ENCODE peak calls at places on chromosomes 7 and 10, in seven cellular contexts. Q, H, K, D, C, Z and G are unnamed samples.

GRCh38 chr10:27720529-27720928 is 25.1 kb downstream of the MKX start:
- DNase-seq in Q (no peak), H (no peak), K (no peak), D (no peak), C (no peak), Z (no peak), G (no peak)

GRCh38 chr10:102783541-102783930 is 39.8 kb downstream of the WBP1L start:
- DNase-seq in Q (no peak), H (no peak), K (peak; percentile 69), D (no peak), C (no peak), Z (no peak), G (no peak)

GRCh38 chr7:157516311-157516710 is 179.5 kb downstream of the DNAJB6 start:
- DNase-seq in Q (no peak), H (peak; percentile 25), K (no peak), D (no peak), C (no peak), Z (no peak), G (no peak)

GRCh38 chr10:15211464-15211979 is 43.0 kb upstream of the NMT2 start:
- DNase-seq in Q (no peak), H (no peak), K (peak; percentile 61), D (no peak), C (no peak), Z (peak; percentile 67), G (peak; percentile 94)

GRCh38 chr7:22872087-22872807 is 49.6 kb upstream of the TOMM7 start:
- DNase-seq in Q (no peak), H (no peak), K (no peak), D (peak; percentile 77), C (peak; percentile 37), Z (no peak), G (no peak)

GRCh38 chr7:504221-505081 is 15.2 kb downstream of the PDGFA start:
- DNase-seq in Q (peak; percentile 15), H (no peak), K (no peak), D (no peak), C (no peak), Z (no peak), G (no peak)

GRCh38 chr7:156640949-156641485 is 443 bp downstream of the RNF32 start:
- DNase-seq in Q (no peak), H (no peak), K (peak; percentile 55), D (no peak), C (peak; percentile 73), Z (no peak), G (no peak)

GRCh38 chr10:44774676-44775401 is 136.3 kb upstream of the TMEM72 start:
- DNase-seq in Q (no peak), H (no peak), K (no peak), D (no peak), C (no peak), Z (peak; percentile 54), G (no peak)

GRCh38 chr7:157250605-157251228 is 86.1 kb upstream of the DNAJB6 start:
- DNase-seq in Q (peak; percentile 63), H (no peak), K (peak; percentile 51), D (peak; percentile 65), C (peak; percentile 68), Z (no peak), G (no peak)

GRCh38 chr10:131697461-131698128 is 203.2 kb upstream of the PPP2R2D start:
- DNase-seq in Q (no peak), H (peak; percentile 27), K (no peak), D (no peak), C (no peak), Z (no peak), G (no peak)

GRCh38 chr7:26854932-26855331 is 9.5 kb downstream of the SKAP2 start:
- DNase-seq in Q (no peak), H (no peak), K (peak; percentile 46), D (no peak), C (no peak), Z (no peak), G (no peak)

GRCh38 chr7:140036224-140036651 is 26.5 kb downstream of the PARP12 start:
- DNase-seq in Q (no peak), H (no peak), K (no peak), D (no peak), C (no peak), Z (no peak), G (no peak)